ENCODE peak calls at places on chromosomes 6 and 20, in five cellular contexts. One of them, this sample, is unnamed.

GRCh38 chr20:37729452-37729851 is 35.6 kb downstream of the CTNNBL1 start:
- DNase-seq in cardiac fibroblast: no peak
- DNase-seq in AG04450: no peak
- DNase-seq in BJ: no peak
- DNase-seq in cardiac muscle cell: no peak
- DNase-seq in this sample: no peak

GRCh38 chr6:56820060-56820459 is 134.8 kb upstream of the BEND6 start:
- DNase-seq in cardiac fibroblast: no peak
- DNase-seq in AG04450: no peak
- DNase-seq in BJ: no peak
- DNase-seq in cardiac muscle cell: no peak
- DNase-seq in this sample: no peak

GRCh38 chr6:487956-488355 is 96.4 kb downstream of the IRF4 start:
- DNase-seq in cardiac fibroblast: no peak
- DNase-seq in AG04450: no peak
- DNase-seq in BJ: no peak
- DNase-seq in cardiac muscle cell: no peak
- DNase-seq in this sample: no peak

GRCh38 chr6:21601932-21602390 is 8.4 kb downstream of the SOX4 start:
- DNase-seq in cardiac fibroblast: no peak
- DNase-seq in AG04450: no peak
- DNase-seq in BJ: no peak
- DNase-seq in cardiac muscle cell: no peak
- DNase-seq in this sample: no peak

GRCh38 chr6:74585779-74586178 is 620.1 kb downstream of the COL12A1 start:
- DNase-seq in cardiac fibroblast: peak
- DNase-seq in AG04450: no peak
- DNase-seq in BJ: no peak
- DNase-seq in cardiac muscle cell: no peak
- DNase-seq in this sample: no peak

GRCh38 chr20:664151-664550 is 11.2 kb upstream of the SRXN1 start:
- DNase-seq in cardiac fibroblast: no peak
- DNase-seq in AG04450: no peak
- DNase-seq in BJ: no peak
- DNase-seq in cardiac muscle cell: no peak
- DNase-seq in this sample: no peak

GRCh38 chr6:158027590-158028285 is 46.1 kb downstream of the SYNJ2 start:
- DNase-seq in cardiac fibroblast: no peak
- DNase-seq in AG04450: no peak
- DNase-seq in BJ: no peak
- DNase-seq in cardiac muscle cell: no peak
- DNase-seq in this sample: peak

GRCh38 chr20:57698191-57698866 is 11.5 kb downstream of the PMEPA1 start:
- DNase-seq in cardiac fibroblast: peak
- DNase-seq in AG04450: peak
- DNase-seq in BJ: peak
- DNase-seq in cardiac muscle cell: no peak
- DNase-seq in this sample: peak

GRCh38 chr20:10843161-10843711 is 169.4 kb upstream of the JAG1 start:
- DNase-seq in cardiac fibroblast: no peak
- DNase-seq in AG04450: no peak
- DNase-seq in BJ: no peak
- DNase-seq in cardiac muscle cell: no peak
- DNase-seq in this sample: no peak

GRCh38 chr6:81793811-81794210 is 41.3 kb upstream of the TENT5A start:
- DNase-seq in cardiac fibroblast: peak
- DNase-seq in AG04450: no peak
- DNase-seq in BJ: no peak
- DNase-seq in cardiac muscle cell: no peak
- DNase-seq in this sample: peak

GRCh38 chr20:2386516-2387179 is 5.9 kb downstream of the TGM6 start:
- DNase-seq in cardiac fibroblast: peak
- DNase-seq in AG04450: no peak
- DNase-seq in BJ: peak
- DNase-seq in cardiac muscle cell: no peak
- DNase-seq in this sample: peak

GRCh38 chr6:107578642-107579332 is 88.9 kb downstream of the SOBP start:
- DNase-seq in cardiac fibroblast: no peak
- DNase-seq in AG04450: no peak
- DNase-seq in BJ: no peak
- DNase-seq in cardiac muscle cell: no peak
- DNase-seq in this sample: no peak

DNA sequence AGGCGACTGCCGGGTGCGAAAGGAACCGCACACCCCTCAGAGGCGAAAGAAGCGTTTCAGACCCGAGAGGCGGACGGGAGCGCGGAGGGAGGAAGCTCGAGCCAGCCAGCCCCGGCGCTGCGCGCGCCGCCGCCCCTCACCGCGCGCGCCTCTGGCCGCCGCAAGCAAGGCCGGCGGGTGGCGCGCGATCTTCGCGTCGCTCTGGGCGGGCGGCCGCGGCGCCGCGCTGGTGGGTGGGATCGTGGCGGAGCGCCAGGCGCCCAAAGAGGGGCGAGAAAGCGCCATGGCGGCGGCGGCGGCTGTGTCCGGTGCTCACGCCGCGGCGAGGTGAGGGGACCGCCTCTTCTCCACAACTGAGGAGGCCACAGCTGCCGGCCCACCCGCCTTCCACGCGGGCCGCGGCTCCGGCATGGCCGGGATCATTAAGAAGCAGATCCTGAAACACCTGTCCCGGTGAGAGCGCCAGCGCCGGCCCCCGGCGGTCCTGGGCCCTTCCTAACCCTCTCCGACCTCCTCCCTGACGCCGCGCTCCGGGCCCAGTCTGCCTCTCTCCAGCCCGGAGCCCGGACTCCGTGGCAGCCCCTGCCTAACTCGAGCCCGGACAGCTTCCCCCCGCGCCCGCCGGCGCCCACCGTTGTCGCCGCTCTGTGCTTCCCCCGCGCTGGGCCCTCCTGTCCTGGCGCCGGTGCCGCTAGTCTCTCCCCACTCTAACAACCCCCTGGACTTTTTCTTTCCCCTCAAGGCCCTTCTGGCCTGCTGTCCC is at the start of gene BLTP3A:
- DNase-seq in cardiac fibroblast: peak
- DNase-seq in AG04450: no peak
- DNase-seq in BJ: no peak
- DNase-seq in cardiac muscle cell: peak
- DNase-seq in this sample: peak
- TF ChIP-seq CTCF in cardiac fibroblast: no peak
- TF ChIP-seq CTCF in AG04450: no peak
- TF ChIP-seq CTCF in BJ: no peak
- TF ChIP-seq CTCF in cardiac muscle cell: no peak
- TF ChIP-seq CTCF in this sample: no peak

GRCh38 chr6:26123675-26124549 is 36.7 kb downstream of the HFE start:
- DNase-seq in cardiac fibroblast: peak
- DNase-seq in AG04450: peak
- DNase-seq in BJ: peak
- DNase-seq in cardiac muscle cell: peak
- DNase-seq in this sample: peak

GRCh38 chr6:26122005-26122388 is 34.8 kb downstream of the HFE start:
- DNase-seq in cardiac fibroblast: no peak
- DNase-seq in AG04450: no peak
- DNase-seq in BJ: no peak
- DNase-seq in cardiac muscle cell: no peak
- DNase-seq in this sample: no peak

GRCh38 chr6:26121141-26122004 is 34.1 kb downstream of the HFE start:
- DNase-seq in cardiac fibroblast: no peak
- DNase-seq in AG04450: no peak
- DNase-seq in BJ: no peak
- DNase-seq in cardiac muscle cell: no peak
- DNase-seq in this sample: no peak

GRCh38 chr6:26122793-26123674 is 35.8 kb downstream of the HFE start:
- DNase-seq in cardiac fibroblast: peak
- DNase-seq in AG04450: peak
- DNase-seq in BJ: peak
- DNase-seq in cardiac muscle cell: peak
- DNase-seq in this sample: peak

GRCh38 chr6:26122402-26122792 is 35.2 kb downstream of the HFE start:
- DNase-seq in cardiac fibroblast: peak
- DNase-seq in AG04450: no peak
- DNase-seq in BJ: no peak
- DNase-seq in cardiac muscle cell: peak
- DNase-seq in this sample: no peak
- H3K4me3 ChIP-seq in cardiac fibroblast: peak
- H3K4me3 ChIP-seq in AG04450: peak
- H3K4me3 ChIP-seq in BJ: peak
- H3K4me3 ChIP-seq in cardiac muscle cell: peak
- H3K4me3 ChIP-seq in this sample: peak

DNA sequence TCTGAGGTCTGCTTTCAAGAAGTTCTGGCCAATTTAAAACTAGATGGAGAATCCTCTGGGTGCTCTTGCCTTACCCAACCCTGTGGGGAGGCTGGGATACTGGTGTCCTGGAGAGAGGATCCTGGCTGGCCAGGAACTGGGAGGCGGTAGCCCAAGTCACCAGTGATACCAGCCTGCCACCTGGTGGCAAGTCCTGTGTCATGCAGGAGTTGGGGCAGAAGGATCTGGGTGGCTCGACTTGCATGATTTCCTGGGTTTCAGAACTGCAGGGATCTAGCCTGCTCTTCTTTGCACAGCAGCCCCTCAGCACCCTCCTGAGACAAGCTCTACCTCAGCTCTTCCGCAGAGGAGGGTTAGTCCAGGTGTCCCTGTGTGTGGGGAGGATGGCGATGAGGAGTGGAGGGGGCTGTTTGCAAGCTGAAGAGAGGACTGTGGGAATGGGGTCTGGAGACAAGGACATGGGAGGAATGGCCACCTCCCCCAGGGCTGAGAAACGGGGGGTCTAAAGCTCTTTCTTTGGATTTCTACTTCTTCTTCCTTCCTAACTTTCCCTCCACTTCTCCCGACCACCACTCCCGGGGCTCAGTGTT is 4.2 kb downstream of the KCNK17 start:
- DNase-seq in cardiac fibroblast: peak
- DNase-seq in AG04450: peak
- DNase-seq in BJ: no peak
- DNase-seq in cardiac muscle cell: peak
- DNase-seq in this sample: peak
- TF ChIP-seq CTCF in cardiac fibroblast: peak
- TF ChIP-seq CTCF in AG04450: peak
- TF ChIP-seq CTCF in BJ: peak
- TF ChIP-seq CTCF in cardiac muscle cell: peak
- TF ChIP-seq CTCF in this sample: peak

DNA sequence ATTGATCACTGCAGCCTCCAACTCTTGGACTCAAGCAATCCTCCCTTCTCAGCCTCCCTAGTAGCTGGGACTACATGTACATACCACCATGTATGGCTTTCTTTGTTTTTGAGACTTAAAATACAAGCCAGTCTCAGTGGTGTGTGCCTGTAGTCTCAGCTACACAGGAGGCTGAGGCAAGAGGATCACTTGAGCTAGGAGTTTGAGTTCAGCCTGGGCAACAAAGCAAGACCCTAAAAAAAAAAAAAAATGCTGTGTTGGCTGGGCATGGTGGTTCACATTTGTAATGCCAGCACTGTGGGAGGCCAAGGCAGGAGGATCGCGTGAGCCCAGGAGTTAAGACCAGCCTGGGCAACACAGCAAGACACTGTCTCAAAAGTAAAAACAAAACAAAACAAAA is 51.7 kb downstream of the UBR2 start:
- DNase-seq in cardiac fibroblast: no peak
- DNase-seq in AG04450: no peak
- DNase-seq in BJ: no peak
- DNase-seq in cardiac muscle cell: no peak
- DNase-seq in this sample: no peak
- H3K4me3 ChIP-seq in cardiac fibroblast: no peak
- H3K4me3 ChIP-seq in AG04450: no peak
- H3K4me3 ChIP-seq in BJ: no peak
- H3K4me3 ChIP-seq in cardiac muscle cell: no peak
- H3K4me3 ChIP-seq in this sample: no peak

GRCh38 chr6:113858067-113858604 is 991 bp downstream of the MARCKS start:
- DNase-seq in cardiac fibroblast: peak
- DNase-seq in AG04450: no peak
- DNase-seq in BJ: no peak
- DNase-seq in cardiac muscle cell: peak
- DNase-seq in this sample: peak

GRCh38 chr6:113857565-113858066 is 471 bp downstream of the MARCKS start:
- DNase-seq in cardiac fibroblast: peak
- DNase-seq in AG04450: no peak
- DNase-seq in BJ: no peak
- DNase-seq in cardiac muscle cell: peak
- DNase-seq in this sample: no peak

GRCh38 chr6:113858605-113859348 is 1.6 kb downstream of the MARCKS start:
- DNase-seq in cardiac fibroblast: peak
- DNase-seq in AG04450: peak
- DNase-seq in BJ: no peak
- DNase-seq in cardiac muscle cell: peak
- DNase-seq in this sample: peak

GRCh38 chr6:113860165-113860955 is 3.2 kb downstream of the MARCKS start:
- DNase-seq in cardiac fibroblast: peak
- DNase-seq in AG04450: no peak
- DNase-seq in BJ: no peak
- DNase-seq in cardiac muscle cell: peak
- DNase-seq in this sample: peak

DNA sequence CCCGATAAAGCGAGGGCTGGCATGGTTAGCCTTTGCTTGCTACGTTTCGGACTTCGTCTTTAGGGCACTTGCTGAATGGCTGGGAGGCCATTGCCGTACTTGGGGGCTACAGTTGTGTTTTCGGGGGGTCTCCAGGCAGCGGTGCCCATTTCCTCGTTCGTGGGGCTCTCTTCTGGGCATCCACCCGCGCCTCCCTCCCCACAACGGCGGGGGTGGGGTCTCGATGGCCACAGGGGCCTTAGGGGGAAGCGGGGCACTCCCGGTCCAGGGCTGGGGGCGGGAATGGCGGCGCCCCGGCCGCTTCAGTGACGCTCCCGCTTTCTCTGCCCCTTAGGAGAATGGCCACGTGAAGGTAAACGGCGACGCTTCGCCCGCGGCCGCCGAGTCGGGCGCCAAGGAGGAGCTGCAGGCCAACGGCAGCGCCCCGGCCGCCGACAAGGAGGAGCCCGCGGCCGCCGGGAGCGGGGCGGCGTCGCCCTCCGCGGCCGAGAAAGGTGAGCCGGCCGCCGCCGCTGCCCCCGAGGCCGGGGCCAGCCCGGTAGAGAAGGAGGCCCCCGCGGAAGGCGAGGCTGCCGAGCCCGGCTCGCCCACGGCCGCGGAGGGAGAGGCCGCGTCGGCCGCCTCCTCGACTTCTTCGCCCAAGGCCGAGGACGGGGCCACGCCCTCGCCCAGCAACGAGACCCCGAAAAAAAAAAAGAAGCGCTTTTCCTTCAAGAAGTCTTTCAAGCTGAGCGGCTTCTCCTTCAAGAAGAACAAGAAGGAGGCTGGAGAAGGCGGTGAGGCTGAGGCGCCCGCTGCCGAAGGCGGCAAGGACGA is 2.4 kb downstream of the MARCKS start:
- DNase-seq in cardiac fibroblast: peak
- DNase-seq in AG04450: no peak
- DNase-seq in BJ: no peak
- DNase-seq in cardiac muscle cell: peak
- DNase-seq in this sample: peak
- TF ChIP-seq CTCF in cardiac fibroblast: no peak
- TF ChIP-seq CTCF in AG04450: no peak
- TF ChIP-seq CTCF in BJ: no peak
- TF ChIP-seq CTCF in cardiac muscle cell: no peak
- TF ChIP-seq CTCF in this sample: no peak

This sample was measured in fibroblast of pulmonary artery.